ENCODE peak calls at places on chromosome 15, in four cellular contexts. One of them, this sample, is unnamed.

GRCh38 chr15:94451461-94451860 is 220.1 kb downstream of the MCTP2 start:
- DNase-seq in GM12891: no peak
- DNase-seq in natural killer cell: no peak
- DNase-seq in posterior cingulate gyrus: no peak
- DNase-seq in this sample: no peak

GRCh38 chr15:40064231-40064894 is 25.4 kb upstream of the SRP14 start:
- DNase-seq in GM12891: no peak
- DNase-seq in natural killer cell: no peak
- DNase-seq in posterior cingulate gyrus: no peak
- DNase-seq in this sample: peak

GRCh38 chr15:98754283-98755022 is 106.1 kb downstream of the IGF1R start:
- DNase-seq in GM12891: no peak
- DNase-seq in natural killer cell: no peak
- DNase-seq in posterior cingulate gyrus: no peak
- DNase-seq in this sample: no peak

GRCh38 chr15:77025471-77025901 is 30.6 kb downstream of the PSTPIP1 start:
- DNase-seq in GM12891: no peak
- DNase-seq in natural killer cell: no peak
- DNase-seq in posterior cingulate gyrus: peak
- DNase-seq in this sample: no peak

GRCh38 chr15:48385431-48385830 is 54.2 kb downstream of the DUT start:
- DNase-seq in GM12891: no peak
- DNase-seq in natural killer cell: no peak
- DNase-seq in posterior cingulate gyrus: no peak
- DNase-seq in this sample: no peak

GRCh38 chr15:77027111-77027696 is 32.3 kb downstream of the PSTPIP1 start:
- DNase-seq in GM12891: no peak
- DNase-seq in natural killer cell: no peak
- DNase-seq in posterior cingulate gyrus: peak
- DNase-seq in this sample: no peak

GRCh38 chr15:39582977-39583585 is 2.2 kb downstream of the THBS1 start:
- DNase-seq in GM12891: no peak
- DNase-seq in natural killer cell: no peak
- DNase-seq in posterior cingulate gyrus: no peak
- DNase-seq in this sample: no peak

GRCh38 chr15:65650312-65651041 is 28.7 kb downstream of the SLC24A1 start:
- DNase-seq in GM12891: no peak
- DNase-seq in natural killer cell: no peak
- DNase-seq in posterior cingulate gyrus: no peak
- DNase-seq in this sample: no peak

GRCh38 chr15:80977627-80978036 is 12.0 kb downstream of the MESD start:
- DNase-seq in GM12891: no peak
- DNase-seq in natural killer cell: no peak
- DNase-seq in posterior cingulate gyrus: peak
- DNase-seq in this sample: no peak

GRCh38 chr15:73752817-73753214 is 335 bp downstream of the INSYN1 start:
- DNase-seq in GM12891: no peak
- DNase-seq in natural killer cell: no peak
- DNase-seq in posterior cingulate gyrus: peak
- DNase-seq in this sample: no peak

GRCh38 chr15:85030301-85031049 is 48.8 kb downstream of the PDE8A start:
- DNase-seq in GM12891: no peak
- DNase-seq in natural killer cell: no peak
- DNase-seq in posterior cingulate gyrus: no peak
- DNase-seq in this sample: no peak

GRCh38 chr15:74657846-74658245 is 38.0 kb downstream of the EDC3 start:
- DNase-seq in GM12891: no peak
- DNase-seq in natural killer cell: no peak
- DNase-seq in posterior cingulate gyrus: no peak
- DNase-seq in this sample: no peak

GRCh38 chr15:77087213-77087612 is 16.3 kb upstream of the TSPAN3 start:
- DNase-seq in GM12891: no peak
- DNase-seq in natural killer cell: no peak
- DNase-seq in posterior cingulate gyrus: no peak
- DNase-seq in this sample: no peak

GRCh38 chr15:37289109-37289765 is 188.9 kb upstream of the MEIS2 start:
- DNase-seq in GM12891: no peak
- DNase-seq in natural killer cell: no peak
- DNase-seq in posterior cingulate gyrus: no peak
- DNase-seq in this sample: no peak

GRCh38 chr15:58403581-58403980 is 28.2 kb upstream of the LIPC start:
- DNase-seq in GM12891: no peak
- DNase-seq in natural killer cell: no peak
- DNase-seq in posterior cingulate gyrus: no peak
- DNase-seq in this sample: no peak

GRCh38 chr15:75107905-75108838 is 84.8 kb downstream of the PPCDC start:
- DNase-seq in GM12891: no peak
- DNase-seq in natural killer cell: peak
- DNase-seq in posterior cingulate gyrus: no peak
- DNase-seq in this sample: peak

GRCh38 chr15:40363611-40364010 is 5.6 kb downstream of the DISP2 start:
- DNase-seq in GM12891: no peak
- DNase-seq in natural killer cell: no peak
- DNase-seq in posterior cingulate gyrus: no peak
- DNase-seq in this sample: no peak

GRCh38 chr15:77974098-77974414 is 103.5 kb downstream of the TBC1D2B start:
- DNase-seq in GM12891: no peak
- DNase-seq in natural killer cell: no peak
- DNase-seq in posterior cingulate gyrus: peak
- DNase-seq in this sample: no peak

GRCh38 chr15:88994286-88994685 is 81.1 kb upstream of the MFGE8 start:
- DNase-seq in GM12891: no peak
- DNase-seq in natural killer cell: no peak
- DNase-seq in posterior cingulate gyrus: no peak
- DNase-seq in this sample: no peak

GRCh38 chr15:31397851-31398661 is 71.4 kb downstream of the KLF13 start:
- DNase-seq in GM12891: no peak
- DNase-seq in natural killer cell: no peak
- DNase-seq in posterior cingulate gyrus: no peak
- DNase-seq in this sample: no peak

GRCh38 chr15:33402640-33403039 is 91.9 kb downstream of the RYR3 start:
- DNase-seq in GM12891: no peak
- DNase-seq in natural killer cell: no peak
- DNase-seq in posterior cingulate gyrus: no peak
- DNase-seq in this sample: no peak

GRCh38 chr15:33310481-33311311 is at the start of gene RYR3:
- DNase-seq in GM12891: no peak
- DNase-seq in natural killer cell: no peak
- DNase-seq in posterior cingulate gyrus: peak
- DNase-seq in this sample: no peak

GRCh38 chr15:100201376-100202280 is 140.1 kb downstream of the ADAMTS17 start:
- DNase-seq in GM12891: no peak
- DNase-seq in natural killer cell: no peak
- DNase-seq in posterior cingulate gyrus: no peak
- DNase-seq in this sample: no peak

GRCh38 chr15:74365619-74366445 is 1.6 kb downstream of the CYP11A1 start:
- DNase-seq in GM12891: no peak
- DNase-seq in natural killer cell: no peak
- DNase-seq in posterior cingulate gyrus: no peak
- DNase-seq in this sample: no peak

GRCh38 chr15:55703873-55704285 is 39.1 kb downstream of the PRTG start:
- DNase-seq in GM12891: no peak
- DNase-seq in natural killer cell: no peak
- DNase-seq in posterior cingulate gyrus: no peak
- DNase-seq in this sample: no peak

GRCh38 chr15:85618956-85619491 is 175.7 kb downstream of the KLHL25 start:
- DNase-seq in GM12891: no peak
- DNase-seq in natural killer cell: peak
- DNase-seq in posterior cingulate gyrus: no peak
- DNase-seq in this sample: peak

GRCh38 chr15:100731259-100732156 is 129.1 kb downstream of the ASB7 start:
- DNase-seq in GM12891: no peak
- DNase-seq in natural killer cell: no peak
- DNase-seq in posterior cingulate gyrus: no peak
- DNase-seq in this sample: no peak

GRCh38 chr15:95715116-95715888 is 615.2 kb upstream of the NR2F2 start:
- DNase-seq in GM12891: no peak
- DNase-seq in natural killer cell: no peak
- DNase-seq in posterior cingulate gyrus: no peak
- DNase-seq in this sample: no peak

GRCh38 chr15:42800731-42801474 is 64.0 kb upstream of the CDAN1 start:
- DNase-seq in GM12891: no peak
- DNase-seq in natural killer cell: no peak
- DNase-seq in posterior cingulate gyrus: no peak
- DNase-seq in this sample: no peak

GRCh38 chr15:28896944-28897343 is 11.2 kb downstream of the APBA2 start:
- DNase-seq in GM12891: no peak
- DNase-seq in natural killer cell: no peak
- DNase-seq in posterior cingulate gyrus: no peak
- DNase-seq in this sample: no peak

GRCh38 chr15:43948691-43949325 is 122.0 kb downstream of the WDR76 start:
- DNase-seq in GM12891: no peak
- DNase-seq in natural killer cell: no peak
- DNase-seq in posterior cingulate gyrus: no peak
- DNase-seq in this sample: peak

GRCh38 chr15:51191766-51192165 is 97.1 kb upstream of the TNFAIP8L3 start:
- DNase-seq in GM12891: no peak
- DNase-seq in natural killer cell: no peak
- DNase-seq in posterior cingulate gyrus: no peak
- DNase-seq in this sample: no peak

GRCh38 chr15:53757906-53758305 is 1.6 kb downstream of the WDR72 start:
- DNase-seq in GM12891: no peak
- DNase-seq in natural killer cell: no peak
- DNase-seq in posterior cingulate gyrus: no peak
- DNase-seq in this sample: no peak

GRCh38 chr15:57667171-57667924 is 39.2 kb upstream of the POLR2M start:
- DNase-seq in GM12891: no peak
- DNase-seq in natural killer cell: no peak
- DNase-seq in posterior cingulate gyrus: no peak
- DNase-seq in this sample: no peak

GRCh38 chr15:92807971-92808571 is 92.1 kb upstream of the CHD2 start:
- DNase-seq in GM12891: no peak
- DNase-seq in natural killer cell: no peak
- DNase-seq in posterior cingulate gyrus: no peak
- DNase-seq in this sample: no peak